ENCODE peak calls at places on chromosomes 13 and 19, in nine cellular contexts. One of them, this sample, is unnamed.

GRCh38 chr19:23778566-23778965 is 19.9 kb upstream of the ZNF681 start:
- DNase-seq in lung microvascular endothelial cell: no peak
- DNase-seq in psoas muscle: no peak
- DNase-seq in brain microvascular endothelial cell: no peak
- DNase-seq in HT-29: no peak
- DNase-seq in fibroblast of mammary gland: no peak
- DNase-seq in DMS 273 treated with DMSO at 0.1 percent for 48 hours: no peak
- DNase-seq in activated effector memory CD4-positive, alpha-beta T cell treated with anti-CD3 and anti-CD28 coated beads, Interleukin-2, amount 50 U/mL, for 16 hours: no peak
- DNase-seq in naive thymus-derived CD4-positive, alpha-beta T cell: no peak
- DNase-seq in this sample: no peak

GRCh38 chr19:40578442-40578908 is 1.8 kb downstream of the SHKBP1 start:
- DNase-seq in lung microvascular endothelial cell: peak; percentile 48
- DNase-seq in psoas muscle: no peak
- DNase-seq in brain microvascular endothelial cell: no peak
- DNase-seq in HT-29: peak; percentile 62
- DNase-seq in fibroblast of mammary gland: peak; percentile 40
- DNase-seq in DMS 273 treated with DMSO at 0.1 percent for 48 hours: no peak
- DNase-seq in activated effector memory CD4-positive, alpha-beta T cell treated with anti-CD3 and anti-CD28 coated beads, Interleukin-2, amount 50 U/mL, for 16 hours: no peak
- DNase-seq in naive thymus-derived CD4-positive, alpha-beta T cell: peak; percentile 24
- DNase-seq in this sample: no peak

GRCh38 chr13:80040219-80040976 is 300.5 kb downstream of the SPRY2 start:
- DNase-seq in lung microvascular endothelial cell: peak; percentile 97
- DNase-seq in psoas muscle: no peak
- DNase-seq in brain microvascular endothelial cell: peak; percentile 95
- DNase-seq in HT-29: peak; percentile 39
- DNase-seq in fibroblast of mammary gland: peak; percentile 100
- DNase-seq in DMS 273 treated with DMSO at 0.1 percent for 48 hours: no peak
- DNase-seq in activated effector memory CD4-positive, alpha-beta T cell treated with anti-CD3 and anti-CD28 coated beads, Interleukin-2, amount 50 U/mL, for 16 hours: no peak
- DNase-seq in naive thymus-derived CD4-positive, alpha-beta T cell: no peak
- DNase-seq in this sample: peak; percentile 94

GRCh38 chr19:49896863-49897621 is at the start of gene IL4I1:
- DNase-seq in lung microvascular endothelial cell: peak; percentile 86
- DNase-seq in psoas muscle: no peak
- DNase-seq in brain microvascular endothelial cell: no peak
- DNase-seq in HT-29: no peak
- DNase-seq in fibroblast of mammary gland: no peak
- DNase-seq in DMS 273 treated with DMSO at 0.1 percent for 48 hours: no peak
- DNase-seq in activated effector memory CD4-positive, alpha-beta T cell treated with anti-CD3 and anti-CD28 coated beads, Interleukin-2, amount 50 U/mL, for 16 hours: peak; percentile 90
- DNase-seq in naive thymus-derived CD4-positive, alpha-beta T cell: peak; percentile 24
- DNase-seq in this sample: no peak

GRCh38 chr19:33530261-33530660 is 8.7 kb upstream of the PEPD start:
- DNase-seq in lung microvascular endothelial cell: no peak
- DNase-seq in psoas muscle: no peak
- DNase-seq in brain microvascular endothelial cell: no peak
- DNase-seq in HT-29: no peak
- DNase-seq in fibroblast of mammary gland: no peak
- DNase-seq in DMS 273 treated with DMSO at 0.1 percent for 48 hours: no peak
- DNase-seq in activated effector memory CD4-positive, alpha-beta T cell treated with anti-CD3 and anti-CD28 coated beads, Interleukin-2, amount 50 U/mL, for 16 hours: no peak
- DNase-seq in naive thymus-derived CD4-positive, alpha-beta T cell: no peak
- DNase-seq in this sample: no peak

GRCh38 chr19:17441241-17442135 is 7.0 kb downstream of the TMEM221 start:
- DNase-seq in lung microvascular endothelial cell: peak; percentile 20
- DNase-seq in psoas muscle: no peak
- DNase-seq in brain microvascular endothelial cell: no peak
- DNase-seq in HT-29: no peak
- DNase-seq in fibroblast of mammary gland: peak; percentile 66
- DNase-seq in DMS 273 treated with DMSO at 0.1 percent for 48 hours: no peak
- DNase-seq in activated effector memory CD4-positive, alpha-beta T cell treated with anti-CD3 and anti-CD28 coated beads, Interleukin-2, amount 50 U/mL, for 16 hours: no peak
- DNase-seq in naive thymus-derived CD4-positive, alpha-beta T cell: peak; percentile 35
- DNase-seq in this sample: peak; percentile 23

GRCh38 chr13:109592776-109593175 is 193.6 kb downstream of the IRS2 start:
- DNase-seq in lung microvascular endothelial cell: no peak
- DNase-seq in psoas muscle: no peak
- DNase-seq in brain microvascular endothelial cell: no peak
- DNase-seq in HT-29: peak; percentile 77
- DNase-seq in fibroblast of mammary gland: no peak
- DNase-seq in DMS 273 treated with DMSO at 0.1 percent for 48 hours: no peak
- DNase-seq in activated effector memory CD4-positive, alpha-beta T cell treated with anti-CD3 and anti-CD28 coated beads, Interleukin-2, amount 50 U/mL, for 16 hours: no peak
- DNase-seq in naive thymus-derived CD4-positive, alpha-beta T cell: no peak
- DNase-seq in this sample: no peak

GRCh38 chr13:45728759-45729158 is 26.6 kb downstream of the CBY2 start:
- DNase-seq in lung microvascular endothelial cell: peak; percentile 6
- DNase-seq in psoas muscle: no peak
- DNase-seq in brain microvascular endothelial cell: no peak
- DNase-seq in HT-29: peak; percentile 74
- DNase-seq in fibroblast of mammary gland: no peak
- DNase-seq in DMS 273 treated with DMSO at 0.1 percent for 48 hours: no peak
- DNase-seq in activated effector memory CD4-positive, alpha-beta T cell treated with anti-CD3 and anti-CD28 coated beads, Interleukin-2, amount 50 U/mL, for 16 hours: no peak
- DNase-seq in naive thymus-derived CD4-positive, alpha-beta T cell: no peak
- DNase-seq in this sample: peak; percentile 34

GRCh38 chr19:16951529-16951928 is 62.7 kb downstream of the F2RL3 start:
- DNase-seq in lung microvascular endothelial cell: no peak
- DNase-seq in psoas muscle: no peak
- DNase-seq in brain microvascular endothelial cell: no peak
- DNase-seq in HT-29: no peak
- DNase-seq in fibroblast of mammary gland: no peak
- DNase-seq in DMS 273 treated with DMSO at 0.1 percent for 48 hours: no peak
- DNase-seq in activated effector memory CD4-positive, alpha-beta T cell treated with anti-CD3 and anti-CD28 coated beads, Interleukin-2, amount 50 U/mL, for 16 hours: no peak
- DNase-seq in naive thymus-derived CD4-positive, alpha-beta T cell: no peak
- DNase-seq in this sample: peak; percentile 27

GRCh38 chr19:21655540-21656126 is 111.7 kb downstream of the ZNF100 start:
- DNase-seq in lung microvascular endothelial cell: no peak
- DNase-seq in psoas muscle: no peak
- DNase-seq in brain microvascular endothelial cell: no peak
- DNase-seq in HT-29: no peak
- DNase-seq in fibroblast of mammary gland: no peak
- DNase-seq in DMS 273 treated with DMSO at 0.1 percent for 48 hours: no peak
- DNase-seq in activated effector memory CD4-positive, alpha-beta T cell treated with anti-CD3 and anti-CD28 coated beads, Interleukin-2, amount 50 U/mL, for 16 hours: no peak
- DNase-seq in naive thymus-derived CD4-positive, alpha-beta T cell: no peak
- DNase-seq in this sample: no peak

GRCh38 chr19:51123381-51124186 is 1.1 kb upstream of the SIGLEC9 start:
- DNase-seq in lung microvascular endothelial cell: no peak
- DNase-seq in psoas muscle: no peak
- DNase-seq in brain microvascular endothelial cell: no peak
- DNase-seq in HT-29: no peak
- DNase-seq in fibroblast of mammary gland: no peak
- DNase-seq in DMS 273 treated with DMSO at 0.1 percent for 48 hours: no peak
- DNase-seq in activated effector memory CD4-positive, alpha-beta T cell treated with anti-CD3 and anti-CD28 coated beads, Interleukin-2, amount 50 U/mL, for 16 hours: peak; percentile 73
- DNase-seq in naive thymus-derived CD4-positive, alpha-beta T cell: peak; percentile 80
- DNase-seq in this sample: no peak

GRCh38 chr13:72970956-72971355 is 87.8 kb upstream of the KLF5 start:
- DNase-seq in lung microvascular endothelial cell: no peak
- DNase-seq in psoas muscle: no peak
- DNase-seq in brain microvascular endothelial cell: peak; percentile 59
- DNase-seq in HT-29: no peak
- DNase-seq in fibroblast of mammary gland: peak; percentile 17
- DNase-seq in DMS 273 treated with DMSO at 0.1 percent for 48 hours: no peak
- DNase-seq in activated effector memory CD4-positive, alpha-beta T cell treated with anti-CD3 and anti-CD28 coated beads, Interleukin-2, amount 50 U/mL, for 16 hours: no peak
- DNase-seq in naive thymus-derived CD4-positive, alpha-beta T cell: no peak
- DNase-seq in this sample: no peak

GRCh38 chr13:35838356-35838755 is 292.8 kb downstream of the DCLK1 start:
- DNase-seq in lung microvascular endothelial cell: peak; percentile 95
- DNase-seq in psoas muscle: no peak
- DNase-seq in brain microvascular endothelial cell: peak; percentile 51
- DNase-seq in HT-29: no peak
- DNase-seq in fibroblast of mammary gland: peak; percentile 61
- DNase-seq in DMS 273 treated with DMSO at 0.1 percent for 48 hours: no peak
- DNase-seq in activated effector memory CD4-positive, alpha-beta T cell treated with anti-CD3 and anti-CD28 coated beads, Interleukin-2, amount 50 U/mL, for 16 hours: no peak
- DNase-seq in naive thymus-derived CD4-positive, alpha-beta T cell: no peak
- DNase-seq in this sample: no peak

GRCh38 chr19:32877323-32877912 is 7.9 kb upstream of the SLC7A9 start:
- DNase-seq in lung microvascular endothelial cell: no peak
- DNase-seq in psoas muscle: no peak
- DNase-seq in brain microvascular endothelial cell: no peak
- DNase-seq in HT-29: no peak
- DNase-seq in fibroblast of mammary gland: no peak
- DNase-seq in DMS 273 treated with DMSO at 0.1 percent for 48 hours: no peak
- DNase-seq in activated effector memory CD4-positive, alpha-beta T cell treated with anti-CD3 and anti-CD28 coated beads, Interleukin-2, amount 50 U/mL, for 16 hours: peak; percentile 19
- DNase-seq in naive thymus-derived CD4-positive, alpha-beta T cell: no peak
- DNase-seq in this sample: no peak

GRCh38 chr19:4455742-4456565 is 1.6 kb downstream of the UBXN6 start:
- DNase-seq in lung microvascular endothelial cell: peak; percentile 41
- DNase-seq in psoas muscle: peak; percentile 74
- DNase-seq in brain microvascular endothelial cell: peak; percentile 54
- DNase-seq in HT-29: peak; percentile 38
- DNase-seq in fibroblast of mammary gland: peak; percentile 97
- DNase-seq in DMS 273 treated with DMSO at 0.1 percent for 48 hours: peak; percentile 52
- DNase-seq in activated effector memory CD4-positive, alpha-beta T cell treated with anti-CD3 and anti-CD28 coated beads, Interleukin-2, amount 50 U/mL, for 16 hours: no peak
- DNase-seq in naive thymus-derived CD4-positive, alpha-beta T cell: no peak
- DNase-seq in this sample: peak; percentile 75

GRCh38 chr13:75480691-75481175 is 1.2 kb downstream of the TBC1D4 start:
- DNase-seq in lung microvascular endothelial cell: peak; percentile 44
- DNase-seq in psoas muscle: peak; percentile 45
- DNase-seq in brain microvascular endothelial cell: no peak
- DNase-seq in HT-29: peak; percentile 97
- DNase-seq in fibroblast of mammary gland: peak; percentile 63
- DNase-seq in DMS 273 treated with DMSO at 0.1 percent for 48 hours: peak; percentile 29
- DNase-seq in activated effector memory CD4-positive, alpha-beta T cell treated with anti-CD3 and anti-CD28 coated beads, Interleukin-2, amount 50 U/mL, for 16 hours: no peak
- DNase-seq in naive thymus-derived CD4-positive, alpha-beta T cell: peak; percentile 19
- DNase-seq in this sample: peak; percentile 59

GRCh38 chr19:18193388-18194207 is 580 bp downstream of the MPV17L2 start:
- DNase-seq in lung microvascular endothelial cell: peak; percentile 14
- DNase-seq in psoas muscle: no peak
- DNase-seq in brain microvascular endothelial cell: no peak
- DNase-seq in HT-29: no peak
- DNase-seq in fibroblast of mammary gland: peak; percentile 8
- DNase-seq in DMS 273 treated with DMSO at 0.1 percent for 48 hours: no peak
- DNase-seq in activated effector memory CD4-positive, alpha-beta T cell treated with anti-CD3 and anti-CD28 coated beads, Interleukin-2, amount 50 U/mL, for 16 hours: no peak
- DNase-seq in naive thymus-derived CD4-positive, alpha-beta T cell: no peak
- DNase-seq in this sample: no peak

GRCh38 chr13:48750588-48751383 is 97.1 kb downstream of the CYSLTR2 start:
- DNase-seq in lung microvascular endothelial cell: peak; percentile 25
- DNase-seq in psoas muscle: peak; percentile 27
- DNase-seq in brain microvascular endothelial cell: peak; percentile 38
- DNase-seq in HT-29: no peak
- DNase-seq in fibroblast of mammary gland: peak; percentile 68
- DNase-seq in DMS 273 treated with DMSO at 0.1 percent for 48 hours: no peak
- DNase-seq in activated effector memory CD4-positive, alpha-beta T cell treated with anti-CD3 and anti-CD28 coated beads, Interleukin-2, amount 50 U/mL, for 16 hours: no peak
- DNase-seq in naive thymus-derived CD4-positive, alpha-beta T cell: no peak
- DNase-seq in this sample: no peak

GRCh38 chr19:49758292-49758691 is 4.8 kb downstream of the TSKS start:
- DNase-seq in lung microvascular endothelial cell: peak; percentile 57
- DNase-seq in psoas muscle: no peak
- DNase-seq in brain microvascular endothelial cell: peak; percentile 62
- DNase-seq in HT-29: no peak
- DNase-seq in fibroblast of mammary gland: peak; percentile 81
- DNase-seq in DMS 273 treated with DMSO at 0.1 percent for 48 hours: no peak
- DNase-seq in activated effector memory CD4-positive, alpha-beta T cell treated with anti-CD3 and anti-CD28 coated beads, Interleukin-2, amount 50 U/mL, for 16 hours: no peak
- DNase-seq in naive thymus-derived CD4-positive, alpha-beta T cell: no peak
- DNase-seq in this sample: no peak

GRCh38 chr19:16445238-16446107 is 26.3 kb downstream of the EPS15L1 start:
- DNase-seq in lung microvascular endothelial cell: peak; percentile 29
- DNase-seq in psoas muscle: no peak
- DNase-seq in brain microvascular endothelial cell: no peak
- DNase-seq in HT-29: no peak
- DNase-seq in fibroblast of mammary gland: peak; percentile 78
- DNase-seq in DMS 273 treated with DMSO at 0.1 percent for 48 hours: no peak
- DNase-seq in activated effector memory CD4-positive, alpha-beta T cell treated with anti-CD3 and anti-CD28 coated beads, Interleukin-2, amount 50 U/mL, for 16 hours: no peak
- DNase-seq in naive thymus-derived CD4-positive, alpha-beta T cell: no peak
- DNase-seq in this sample: peak; percentile 18

GRCh38 chr19:35141627-35142401 is 1.2 kb upstream of the FXYD7 start:
- DNase-seq in lung microvascular endothelial cell: no peak
- DNase-seq in psoas muscle: no peak
- DNase-seq in brain microvascular endothelial cell: no peak
- DNase-seq in HT-29: no peak
- DNase-seq in fibroblast of mammary gland: no peak
- DNase-seq in DMS 273 treated with DMSO at 0.1 percent for 48 hours: no peak
- DNase-seq in activated effector memory CD4-positive, alpha-beta T cell treated with anti-CD3 and anti-CD28 coated beads, Interleukin-2, amount 50 U/mL, for 16 hours: no peak
- DNase-seq in naive thymus-derived CD4-positive, alpha-beta T cell: no peak
- DNase-seq in this sample: no peak

GRCh38 chr19:33396701-33397535 is 23.4 kb downstream of the CEBPG start:
- DNase-seq in lung microvascular endothelial cell: no peak
- DNase-seq in psoas muscle: peak; percentile 22
- DNase-seq in brain microvascular endothelial cell: no peak
- DNase-seq in HT-29: no peak
- DNase-seq in fibroblast of mammary gland: no peak
- DNase-seq in DMS 273 treated with DMSO at 0.1 percent for 48 hours: no peak
- DNase-seq in activated effector memory CD4-positive, alpha-beta T cell treated with anti-CD3 and anti-CD28 coated beads, Interleukin-2, amount 50 U/mL, for 16 hours: no peak
- DNase-seq in naive thymus-derived CD4-positive, alpha-beta T cell: no peak
- DNase-seq in this sample: no peak

GRCh38 chr19:8526345-8527062 is 12.5 kb upstream of the ZNF414 start:
- DNase-seq in lung microvascular endothelial cell: peak; percentile 92
- DNase-seq in psoas muscle: peak; percentile 88
- DNase-seq in brain microvascular endothelial cell: peak; percentile 92
- DNase-seq in HT-29: peak; percentile 60
- DNase-seq in fibroblast of mammary gland: peak; percentile 87
- DNase-seq in DMS 273 treated with DMSO at 0.1 percent for 48 hours: peak; percentile 63
- DNase-seq in activated effector memory CD4-positive, alpha-beta T cell treated with anti-CD3 and anti-CD28 coated beads, Interleukin-2, amount 50 U/mL, for 16 hours: no peak
- DNase-seq in naive thymus-derived CD4-positive, alpha-beta T cell: no peak
- DNase-seq in this sample: peak; percentile 94

GRCh38 chr13:27973956-27974662 is 5.0 kb upstream of the CDX2 start:
- DNase-seq in lung microvascular endothelial cell: no peak
- DNase-seq in psoas muscle: no peak
- DNase-seq in brain microvascular endothelial cell: no peak
- DNase-seq in HT-29: no peak
- DNase-seq in fibroblast of mammary gland: no peak
- DNase-seq in DMS 273 treated with DMSO at 0.1 percent for 48 hours: no peak
- DNase-seq in activated effector memory CD4-positive, alpha-beta T cell treated with anti-CD3 and anti-CD28 coated beads, Interleukin-2, amount 50 U/mL, for 16 hours: peak; percentile 38
- DNase-seq in naive thymus-derived CD4-positive, alpha-beta T cell: no peak
- DNase-seq in this sample: no peak

GRCh38 chr13:39038569-39038898 is 278 bp downstream of the NHLRC3 start:
- DNase-seq in lung microvascular endothelial cell: peak; percentile 24
- DNase-seq in psoas muscle: no peak
- DNase-seq in brain microvascular endothelial cell: no peak
- DNase-seq in HT-29: peak; percentile 60
- DNase-seq in fibroblast of mammary gland: no peak
- DNase-seq in DMS 273 treated with DMSO at 0.1 percent for 48 hours: no peak
- DNase-seq in activated effector memory CD4-positive, alpha-beta T cell treated with anti-CD3 and anti-CD28 coated beads, Interleukin-2, amount 50 U/mL, for 16 hours: peak; percentile 84
- DNase-seq in naive thymus-derived CD4-positive, alpha-beta T cell: peak; percentile 64
- DNase-seq in this sample: no peak

GRCh38 chr13:20198781-20199180 is 6.0 kb upstream of the GJB2 start:
- DNase-seq in lung microvascular endothelial cell: no peak
- DNase-seq in psoas muscle: no peak
- DNase-seq in brain microvascular endothelial cell: no peak
- DNase-seq in HT-29: peak; percentile 66
- DNase-seq in fibroblast of mammary gland: peak; percentile 59
- DNase-seq in DMS 273 treated with DMSO at 0.1 percent for 48 hours: no peak
- DNase-seq in activated effector memory CD4-positive, alpha-beta T cell treated with anti-CD3 and anti-CD28 coated beads, Interleukin-2, amount 50 U/mL, for 16 hours: no peak
- DNase-seq in naive thymus-derived CD4-positive, alpha-beta T cell: no peak
- DNase-seq in this sample: no peak

GRCh38 chr19:46898731-46899130 is 37.9 kb downstream of the ARHGAP35 start:
- DNase-seq in lung microvascular endothelial cell: no peak
- DNase-seq in psoas muscle: no peak
- DNase-seq in brain microvascular endothelial cell: peak; percentile 67
- DNase-seq in HT-29: no peak
- DNase-seq in fibroblast of mammary gland: peak; percentile 78
- DNase-seq in DMS 273 treated with DMSO at 0.1 percent for 48 hours: no peak
- DNase-seq in activated effector memory CD4-positive, alpha-beta T cell treated with anti-CD3 and anti-CD28 coated beads, Interleukin-2, amount 50 U/mL, for 16 hours: no peak
- DNase-seq in naive thymus-derived CD4-positive, alpha-beta T cell: no peak
- DNase-seq in this sample: no peak

GRCh38 chr13:112244061-112244460 is 132.1 kb upstream of the SPACA7 start:
- DNase-seq in lung microvascular endothelial cell: no peak
- DNase-seq in psoas muscle: no peak
- DNase-seq in brain microvascular endothelial cell: no peak
- DNase-seq in HT-29: no peak
- DNase-seq in fibroblast of mammary gland: no peak
- DNase-seq in DMS 273 treated with DMSO at 0.1 percent for 48 hours: no peak
- DNase-seq in activated effector memory CD4-positive, alpha-beta T cell treated with anti-CD3 and anti-CD28 coated beads, Interleukin-2, amount 50 U/mL, for 16 hours: no peak
- DNase-seq in naive thymus-derived CD4-positive, alpha-beta T cell: no peak
- DNase-seq in this sample: no peak

GRCh38 chr19:53881482-53882390 is at the start of gene PRKCG:
- DNase-seq in lung microvascular endothelial cell: no peak
- DNase-seq in psoas muscle: no peak
- DNase-seq in brain microvascular endothelial cell: no peak
- DNase-seq in HT-29: peak; percentile 78
- DNase-seq in fibroblast of mammary gland: no peak
- DNase-seq in DMS 273 treated with DMSO at 0.1 percent for 48 hours: no peak
- DNase-seq in activated effector memory CD4-positive, alpha-beta T cell treated with anti-CD3 and anti-CD28 coated beads, Interleukin-2, amount 50 U/mL, for 16 hours: peak; percentile 85
- DNase-seq in naive thymus-derived CD4-positive, alpha-beta T cell: peak; percentile 71
- DNase-seq in this sample: peak; percentile 35

GRCh38 chr13:29165840-29166239 is 345.7 kb downstream of the MTUS2 start:
- DNase-seq in lung microvascular endothelial cell: no peak
- DNase-seq in psoas muscle: no peak
- DNase-seq in brain microvascular endothelial cell: no peak
- DNase-seq in HT-29: no peak
- DNase-seq in fibroblast of mammary gland: peak; percentile 1
- DNase-seq in DMS 273 treated with DMSO at 0.1 percent for 48 hours: no peak
- DNase-seq in activated effector memory CD4-positive, alpha-beta T cell treated with anti-CD3 and anti-CD28 coated beads, Interleukin-2, amount 50 U/mL, for 16 hours: no peak
- DNase-seq in naive thymus-derived CD4-positive, alpha-beta T cell: no peak
- DNase-seq in this sample: peak; percentile 13

GRCh38 chr13:109657395-109657794 is 129.0 kb downstream of the IRS2 start:
- DNase-seq in lung microvascular endothelial cell: no peak
- DNase-seq in psoas muscle: no peak
- DNase-seq in brain microvascular endothelial cell: no peak
- DNase-seq in HT-29: no peak
- DNase-seq in fibroblast of mammary gland: no peak
- DNase-seq in DMS 273 treated with DMSO at 0.1 percent for 48 hours: no peak
- DNase-seq in activated effector memory CD4-positive, alpha-beta T cell treated with anti-CD3 and anti-CD28 coated beads, Interleukin-2, amount 50 U/mL, for 16 hours: no peak
- DNase-seq in naive thymus-derived CD4-positive, alpha-beta T cell: no peak
- DNase-seq in this sample: no peak

This sample was measured in MCF 10A.